ENCODE peak calls at places on chromosomes 11 and 22, in four cellular contexts. L, C, M and P are unnamed samples.

GRCh38 chr22:48236261-48236660 is 1473.8 kb downstream of the TBC1D22A start:
- DNase-seq in L (no peak), C (no peak), M (no peak), P (no peak)

GRCh38 chr11:37104380-37104779 is 506.3 kb upstream of the RAG2 start:
- DNase-seq in L (no peak), C (peak; percentile 30), M (no peak), P (no peak)

GRCh38 chr11:127338380-127339259 is 338.1 kb upstream of the KIRREL3 start:
- DNase-seq in L (no peak), C (no peak), M (no peak), P (no peak)

GRCh38 chr11:2367266-2368160 is 9.6 kb upstream of the CD81 start:
- DNase-seq in L (no peak), C (no peak), M (no peak), P (no peak)

GRCh38 chr22:20429254-20430100 is 8.1 kb downstream of the SCARF2 start:
- DNase-seq in L (no peak), C (no peak), M (peak; percentile 56), P (no peak)

GRCh38 chr22:23305321-23305910 is 125.1 kb downstream of the BCR start:
- DNase-seq in L (peak; percentile 82), C (peak; percentile 78), M (no peak), P (no peak)

GRCh38 chr11:110337570-110338193 is 41.3 kb upstream of the RDX start:
- DNase-seq in L (peak; percentile 20), C (peak; percentile 38), M (no peak), P (no peak)

GRCh38 chr22:24564376-24565058 is 8.7 kb downstream of the SNRPD3 start:
- DNase-seq in L (peak; percentile 12), C (no peak), M (no peak), P (no peak)

GRCh38 chr11:122659676-122660571 is 4.4 kb downstream of the UBASH3B start:
- DNase-seq in L (peak; percentile 48), C (no peak), M (no peak), P (no peak)

GRCh38 chr22:30017824-30018223 is 62.4 kb upstream of the HORMAD2 start:
- DNase-seq in L (no peak), C (no peak), M (no peak), P (no peak)

GRCh38 chr22:30023099-30023498 is 57.2 kb upstream of the HORMAD2 start:
- DNase-seq in L (no peak), C (no peak), M (no peak), P (no peak)

GRCh38 chr22:30021338-30021737 is 58.9 kb upstream of the HORMAD2 start:
- DNase-seq in L (no peak), C (no peak), M (no peak), P (no peak)

GRCh38 chr22:30021881-30022619 is 58.2 kb upstream of the HORMAD2 start:
- DNase-seq in L (no peak), C (no peak), M (peak; percentile 27), P (peak; percentile 27)

GRCh38 chr22:30020511-30020910 is 59.8 kb upstream of the HORMAD2 start:
- DNase-seq in L (no peak), C (no peak), M (no peak), P (no peak)
- H3K36me3 ChIP-seq in L (peaks cover 84% of the 10 kb centered on the region), C (peaks cover 18% of the 10 kb centered on the region), M (peaks cover 94% of the 10 kb centered on the region), P (peaks cover 15% of the 10 kb centered on the region)

DNA sequence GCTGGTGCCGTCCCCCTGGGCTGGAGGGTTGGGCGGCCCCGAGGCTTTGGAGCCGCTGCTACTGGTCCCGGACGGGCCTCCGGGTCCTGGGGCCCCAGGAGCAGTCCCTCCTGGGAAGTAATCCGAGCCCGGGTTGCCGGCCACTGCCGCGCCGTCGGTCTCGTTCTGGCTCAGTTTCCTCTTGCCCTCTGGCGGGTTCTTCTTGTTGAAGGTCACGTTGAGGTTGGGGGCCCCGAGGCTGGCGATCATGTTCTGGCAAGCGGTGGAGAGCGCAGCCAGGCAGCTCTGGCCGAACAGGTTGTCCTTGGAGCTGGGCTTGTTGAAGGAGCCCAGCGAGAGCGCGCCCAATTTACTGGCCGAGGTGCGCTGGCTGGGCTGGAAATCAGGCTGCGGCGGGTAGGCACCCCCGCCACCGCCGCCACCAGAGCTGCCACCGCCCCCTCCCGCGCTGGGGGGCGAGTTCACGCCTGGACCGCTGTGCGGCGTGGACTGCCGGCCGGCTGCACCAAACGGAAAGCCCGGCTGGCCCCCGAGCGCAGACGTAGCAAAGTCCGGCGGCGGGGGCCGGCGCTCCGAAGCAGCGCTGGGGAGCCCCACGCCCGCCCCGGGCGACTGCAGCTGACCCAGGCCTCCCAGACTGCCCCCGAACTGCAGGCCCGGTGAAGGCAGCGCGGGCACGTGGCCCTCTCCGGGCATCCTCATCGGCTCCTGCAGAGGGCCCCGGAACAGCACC is 3.6 kb downstream of the MN1 start:
- DNase-seq in L (no peak), C (peak; percentile 22), M (no peak), P (no peak)
- H3K36me3 ChIP-seq in L (peaks cover 36% of the 10 kb centered on the region), C (no peaks in the 10 kb centered on the region), M (peaks cover 17% of the 10 kb centered on the region), P (no peaks in the 10 kb centered on the region)

GRCh38 chr11:74838188-74838587 is 89.5 kb downstream of the RNF169 start:
- DNase-seq in L (peak; percentile 22), C (peak; percentile 78), M (no peak), P (no peak)

GRCh38 chr11:74839971-74840370 is 91.3 kb downstream of the RNF169 start:
- DNase-seq in L (peak; percentile 24), C (peak; percentile 50), M (no peak), P (no peak)

GRCh38 chr11:74842967-74843366 is 94.3 kb downstream of the RNF169 start:
- DNase-seq in L (no peak), C (no peak), M (no peak), P (no peak)

GRCh38 chr11:74839445-74839844 is 90.8 kb downstream of the RNF169 start:
- DNase-seq in L (no peak), C (no peak), M (no peak), P (no peak)

GRCh38 chr11:74840486-74840885 is 91.8 kb downstream of the RNF169 start:
- DNase-seq in L (no peak), C (no peak), M (no peak), P (no peak)
- H3K36me3 ChIP-seq in L (peaks cover 40% of the 10 kb centered on the region), C (peaks cover 12% of the 10 kb centered on the region), M (peaks cover 58% of the 10 kb centered on the region), P (no peaks in the 10 kb centered on the region)

GRCh38 chr22:40231618-40232313 is 54.0 kb downstream of the TNRC6B start:
- DNase-seq in L (no peak), C (no peak), M (no peak), P (no peak)

GRCh38 chr22:40232624-40233023 is 54.9 kb downstream of the TNRC6B start:
- DNase-seq in L (no peak), C (no peak), M (no peak), P (no peak)

GRCh38 chr22:40236131-40236665 is 58.5 kb downstream of the TNRC6B start:
- DNase-seq in L (no peak), C (no peak), M (no peak), P (no peak)

GRCh38 chr22:40235418-40235817 is 57.7 kb downstream of the TNRC6B start:
- DNase-seq in L (no peak), C (peak; percentile 64), M (no peak), P (no peak)

GRCh38 chr22:40233886-40234285 is 56.2 kb downstream of the TNRC6B start:
- DNase-seq in L (no peak), C (no peak), M (no peak), P (no peak)
- H3K36me3 ChIP-seq in L (peaks cover 17% of the 10 kb centered on the region), C (no peaks in the 10 kb centered on the region), M (peaks cover 15% of the 10 kb centered on the region), P (no peaks in the 10 kb centered on the region)